ENCODE peak calls at places on chromosomes 1 and 21, in seven cellular contexts. Y, T, K, E, F, V and C are unnamed samples.

GRCh38 chr1:180614746-180615145 is 17.1 kb upstream of the XPR1 start:
- DNase-seq in Y (peak), T (no peak), K (no peak), E (no peak), F (no peak), V (no peak), C (no peak)

GRCh38 chr1:55376894-55377293 is 161.7 kb upstream of the USP24 start:
- DNase-seq in Y (no peak), T (no peak), K (no peak), E (no peak), F (no peak), V (no peak), C (no peak)

GRCh38 chr1:2542262-2542915 is 12.3 kb upstream of the HES5 start:
- DNase-seq in Y (no peak), T (no peak), K (no peak), E (no peak), F (no peak), V (no peak), C (no peak)

GRCh38 chr21:28805885-28806284 is 186.8 kb downstream of the LTN1 start:
- DNase-seq in Y (no peak), T (no peak), K (no peak), E (peak), F (no peak), V (no peak), C (no peak)

GRCh38 chr1:85351202-85351828 is 74.9 kb upstream of the BCL10 start:
- DNase-seq in Y (no peak), T (no peak), K (no peak), E (no peak), F (no peak), V (no peak), C (no peak)

GRCh38 chr1:192958871-192959270 is 100.3 kb downstream of the UCHL5 start:
- DNase-seq in Y (no peak), T (no peak), K (no peak), E (peak), F (no peak), V (no peak), C (no peak)

GRCh38 chr21:34523019-34523418 is 11.0 kb upstream of the KCNE1 start:
- DNase-seq in Y (no peak), T (no peak), K (no peak), E (no peak), F (no peak), V (no peak), C (no peak)

GRCh38 chr1:215156232-215156631 is 73.7 kb downstream of the KCNK2 start:
- DNase-seq in Y (no peak), T (no peak), K (no peak), E (peak), F (no peak), V (no peak), C (no peak)

GRCh38 chr1:54861070-54861761 is 25.8 kb downstream of the DHCR24 start:
- DNase-seq in Y (no peak), T (no peak), K (no peak), E (no peak), F (no peak), V (no peak), C (no peak)

GRCh38 chr1:11051781-11052510 is 4.9 kb upstream of the MASP2 start:
- DNase-seq in Y (no peak), T (no peak), K (no peak), E (no peak), F (no peak), V (no peak), C (no peak)

GRCh38 chr1:241518447-241519307 is 878 bp downstream of the FH start:
- DNase-seq in Y (no peak), T (no peak), K (peak), E (peak), F (no peak), V (peak), C (peak)

GRCh38 chr1:28592314-28593071 is 428 bp downstream of the RAB42 start:
- DNase-seq in Y (no peak), T (no peak), K (no peak), E (no peak), F (no peak), V (no peak), C (no peak)

GRCh38 chr1:221439008-221439733 is 302.7 kb downstream of the DUSP10 start:
- DNase-seq in Y (no peak), T (no peak), K (no peak), E (peak), F (no peak), V (no peak), C (peak)

GRCh38 chr1:88169939-88170338 is 514.1 kb upstream of the PKN2 start:
- DNase-seq in Y (no peak), T (no peak), K (no peak), E (no peak), F (no peak), V (no peak), C (peak)

GRCh38 chr1:45840704-45841103 is 37.3 kb downstream of the MAST2 start:
- DNase-seq in Y (no peak), T (no peak), K (no peak), E (no peak), F (no peak), V (no peak), C (no peak)

GRCh38 chr1:192496369-192497056 is 79.1 kb upstream of the RGS1 start:
- DNase-seq in Y (no peak), T (no peak), K (no peak), E (peak), F (no peak), V (no peak), C (no peak)

GRCh38 chr1:40310983-40311642 is 6.0 kb downstream of the COL9A2 start:
- DNase-seq in Y (no peak), T (no peak), K (no peak), E (no peak), F (peak), V (no peak), C (no peak)

GRCh38 chr1:99738858-99739465 is 27.5 kb downstream of the FRRS1 start:
- DNase-seq in Y (no peak), T (no peak), K (no peak), E (no peak), F (no peak), V (no peak), C (no peak)

GRCh38 chr1:21763694-21764419 is 19.1 kb downstream of the USP48 start:
- DNase-seq in Y (no peak), T (no peak), K (no peak), E (no peak), F (no peak), V (no peak), C (no peak)

GRCh38 chr1:243926803-243927245 is 76.8 kb upstream of the AKT3 start:
- DNase-seq in Y (no peak), T (no peak), K (no peak), E (peak), F (no peak), V (no peak), C (peak)

GRCh38 chr1:102834688-102835320 is 273.5 kb downstream of the COL11A1 start:
- DNase-seq in Y (no peak), T (no peak), K (no peak), E (peak), F (no peak), V (no peak), C (peak)

GRCh38 chr1:63618001-63618400 is 24.8 kb downstream of the PGM1 start:
- DNase-seq in Y (no peak), T (no peak), K (no peak), E (peak), F (no peak), V (no peak), C (no peak)

GRCh38 chr1:177824508-177824982 is 145.3 kb downstream of the SEC16B start:
- DNase-seq in Y (no peak), T (no peak), K (no peak), E (no peak), F (no peak), V (no peak), C (no peak)

GRCh38 chr1:173451981-173452380 is 25.2 kb upstream of the PRDX6 start:
- DNase-seq in Y (peak), T (peak), K (no peak), E (peak), F (no peak), V (no peak), C (no peak)

GRCh38 chr1:224535641-224536040 is 80.5 kb upstream of the CNIH3 start:
- DNase-seq in Y (peak), T (no peak), K (no peak), E (no peak), F (no peak), V (no peak), C (no peak)

GRCh38 chr1:6205849-6206845 is at the start of gene RNF207:
- DNase-seq in Y (peak), T (no peak), K (no peak), E (peak), F (no peak), V (peak), C (peak)

GRCh38 chr1:160658956-160659255 is 12.1 kb upstream of the SLAMF1 start:
- DNase-seq in Y (no peak), T (no peak), K (no peak), E (no peak), F (no peak), V (no peak), C (no peak)

GRCh38 chr1:119611701-119612113 is 36.4 kb downstream of the ZNF697 start:
- DNase-seq in Y (peak), T (no peak), K (peak), E (peak), F (no peak), V (peak), C (peak)

GRCh38 chr1:71804140-71804539 is 478.2 kb downstream of the NEGR1 start:
- DNase-seq in Y (no peak), T (no peak), K (no peak), E (no peak), F (no peak), V (no peak), C (no peak)

GRCh38 chr1:10716424-10716823 is 80.0 kb downstream of the CASZ1 start:
- DNase-seq in Y (no peak), T (no peak), K (no peak), E (no peak), F (no peak), V (no peak), C (no peak)